ENCODE peak calls at places on chromosomes 3 and 15, in ten cellular contexts. Q is stimulated activated CD4-positive, alpha-beta T cell treated with anti-CD3 and anti-CD28 coated beads, Interleukin-15, amount 100 ng/mL, for 1 hour; C is erythroblast; I is kidney; N is COR-L47; W is activated gamma-delta T cell treated with Interleukin-2 at 50 U/mL for 16 hours; A is stimulated activated CD8-positive, alpha-beta memory T cell treated with anti-CD3 and anti-CD28 coated beads, Interleukin-2, amount 100 ng/mL, for 1 hour; F is stromal cell of bone marrow; E is GM20000; X is NCI-H1436. O is an unnamed sample.
A peak's percentile ranks its signal among the peaks of the same experiment; 100 is the strongest.

GRCh38 chr15:80072285-80072684 is 12.8 kb downstream of the ZFAND6 start:
- DNase-seq in F (peak; percentile 88), C (peak; percentile 89), E (peak; percentile 45), A (no peak), Q (no peak), W (no peak), N (peak; percentile 80), X (peak; percentile 82), I (no peak), O (peak; percentile 56)

GRCh38 chr15:80560601-80561025 is 134.5 kb upstream of the ABHD17C start:
- DNase-seq in F (no peak), Q (no peak), I (no peak), E (no peak), A (no peak), W (no peak), N (no peak), C (no peak), X (no peak), O (peak; percentile 21)

GRCh38 chr3:123258811-123259420 is 57.2 kb downstream of the SEC22A start:
- DNase-seq in N (peak; percentile 80), I (no peak), F (peak; percentile 52), E (no peak), Q (no peak), C (peak; percentile 60), X (peak; percentile 35), W (no peak), A (no peak), O (peak; percentile 39)

GRCh38 chr15:100241572-100242479 is 99.9 kb downstream of the ADAMTS17 start:
- DNase-seq in C (no peak), W (no peak), A (no peak), X (no peak), N (no peak), E (no peak), Q (no peak), F (peak; percentile 84), I (no peak), O (peak; percentile 74)

GRCh38 chr3:52704611-52705437 is 767 bp downstream of the GLT8D1 start:
- DNase-seq in W (no peak), C (peak; percentile 51), E (peak; percentile 29), X (no peak), A (no peak), N (no peak), Q (no peak), I (no peak), F (no peak), O (peak; percentile 11)

GRCh38 chr3:186115229-186115996 is 6.5 kb upstream of the ETV5 start:
- DNase-seq in F (no peak), N (no peak), C (no peak), A (no peak), W (no peak), I (no peak), E (no peak), Q (no peak), X (no peak), O (no peak)

GRCh38 chr3:194330579-194330978 is 20.5 kb downstream of the CPN2 start:
- DNase-seq in W (no peak), Q (no peak), E (no peak), X (no peak), I (peak; percentile 80), A (no peak), F (peak; percentile 33), C (no peak), N (no peak), O (no peak)

GRCh38 chr3:192026656-192027055 is 565.7 kb downstream of the PYDC2 start:
- DNase-seq in W (no peak), Q (no peak), X (no peak), I (no peak), C (no peak), N (no peak), F (no peak), A (no peak), E (no peak), O (no peak)

GRCh38 chr15:76426941-76427340 is 90.4 kb downstream of the ISL2 start:
- DNase-seq in A (no peak), C (no peak), N (no peak), F (no peak), Q (no peak), E (no peak), W (no peak), X (no peak), I (no peak), O (no peak)